ENCODE peak calls at places on chromosome 6, in six cellular contexts. D is ecto neural progenitor cell, W is AG08395, G is HEK293T, R is heart left ventricle, C is A172. Q is an unnamed sample.

GRCh38 chr6:37078814-37079213 is 73.4 kb downstream of the FGD2 start:
- DNase-seq in C (no peak), R (no peak), G (no peak), W (no peak), D (no peak), Q (no peak)

GRCh38 chr6:2794171-2794730 is 29.1 kb downstream of the WRNIP1 start:
- DNase-seq in R (no peak), W (no peak), G (no peak), C (peak), D (no peak), Q (no peak)

GRCh38 chr6:107493158-107494057 is 3.5 kb downstream of the SOBP start:
- DNase-seq in G (peak), D (peak), W (no peak), C (no peak), R (peak), Q (peak)

GRCh38 chr6:25639653-25640052 is 12.4 kb upstream of the SCGN start:
- DNase-seq in C (no peak), R (no peak), G (no peak), W (no peak), D (no peak), Q (no peak)

GRCh38 chr6:45483021-45483420 is 105.3 kb upstream of the SUPT3H start:
- DNase-seq in W (peak), C (no peak), G (no peak), R (no peak), D (no peak), Q (no peak)

GRCh38 chr6:150631283-150631981 is 31.7 kb downstream of the PLEKHG1 start:
- DNase-seq in W (no peak), D (no peak), R (no peak), C (no peak), G (no peak), Q (no peak)

GRCh38 chr6:98828991-98829411 is 5.4 kb upstream of the POU3F2 start:
- DNase-seq in D (peak), W (no peak), C (no peak), R (no peak), G (no peak), Q (no peak)

GRCh38 chr6:31272856-31273626 is 1.1 kb upstream of the HLA-C start:
- DNase-seq in R (no peak), G (no peak), W (no peak), D (no peak), C (no peak), Q (no peak)

GRCh38 chr6:40733290-40733689 is 146.1 kb upstream of the LRFN2 start:
- DNase-seq in C (no peak), R (no peak), W (no peak), D (no peak), G (no peak), Q (no peak)

GRCh38 chr6:86010915-86011786 is 368.5 kb upstream of the SYNCRIP start:
- DNase-seq in C (no peak), G (no peak), R (no peak), D (no peak), W (no peak), Q (no peak)

GRCh38 chr6:68468244-68468884 is 166.7 kb upstream of the ADGRB3 start:
- DNase-seq in C (no peak), D (no peak), R (no peak), W (no peak), G (peak), Q (no peak)

GRCh38 chr6:152380993-152381898 is 255.9 kb downstream of the SYNE1 start:
- DNase-seq in D (peak), R (peak), G (peak), C (peak), W (peak), Q (peak)

GRCh38 chr6:149913085-149913484 is 9.8 kb downstream of the RAET1G start:
- DNase-seq in C (no peak), D (no peak), G (no peak), R (no peak), W (no peak), Q (no peak)